ENCODE peak calls at places on chromosomes 1 and 21, in four cellular contexts. B, W, Y and F are unnamed samples.

GRCh38 chr1:18629659-18630510 is 761 bp upstream of the PAX7 start:
- DNase-seq in B (no peak), W (no peak), Y (no peak), F (peak; percentile 50)

GRCh38 chr1:12201343-12202189 is 28.3 kb upstream of the VPS13D start:
- DNase-seq in B (no peak), W (no peak), Y (no peak), F (no peak)

GRCh38 chr1:35443768-35444518 is 113.3 kb downstream of the KIAA0319L start:
- DNase-seq in B (no peak), W (peak; percentile 61), Y (no peak), F (peak; percentile 50)

GRCh38 chr1:44926311-44926781 is 60.0 kb downstream of the EIF2B3 start:
- DNase-seq in B (no peak), W (no peak), Y (no peak), F (no peak)

GRCh38 chr1:206736878-206737728 is 33.5 kb upstream of the IL19 start:
- DNase-seq in B (no peak), W (no peak), Y (no peak), F (no peak)

GRCh38 chr1:234608720-234609527 is 1.1 kb downstream of the IRF2BP2 start:
- DNase-seq in B (peak; percentile 55), W (no peak), Y (no peak), F (peak; percentile 57)

GRCh38 chr21:38325761-38326420 is 69.1 kb downstream of the KCNJ15 start:
- DNase-seq in B (no peak), W (no peak), Y (no peak), F (no peak)

GRCh38 chr1:108877324-108877812 is 583 bp downstream of the GPSM2 start:
- DNase-seq in B (no peak), W (no peak), Y (no peak), F (no peak)

GRCh38 chr1:6359568-6360496 is 33.7 kb downstream of the ACOT7 start:
- DNase-seq in B (peak; percentile 42), W (peak; percentile 93), Y (peak; percentile 50), F (peak; percentile 58)

GRCh38 chr1:15684468-15685283 is 556 bp downstream of the PLEKHM2 start:
- DNase-seq in B (peak; percentile 45), W (no peak), Y (no peak), F (peak; percentile 54)

GRCh38 chr1:165635823-165636222 is 4.8 kb downstream of the MGST3 start:
- DNase-seq in B (no peak), W (no peak), Y (no peak), F (no peak)

GRCh38 chr1:181318858-181319235 is 164.5 kb upstream of the CACNA1E start:
- DNase-seq in B (no peak), W (no peak), Y (no peak), F (no peak)

GRCh38 chr1:42950146-42950480 is 8.6 kb downstream of the SLC2A1 start:
- DNase-seq in B (no peak), W (no peak), Y (no peak), F (no peak)
- TF ChIP-seq CREB1 in B (no peak), W (no peak), Y (no peak), F (no peak)

GRCh38 chr1:105138445-105138821 is 1388.7 kb downstream of the AMY1C start:
- DNase-seq in B (no peak), W (peak; percentile 76), Y (no peak), F (no peak)

GRCh38 chr1:105137543-105138444 is 1388.1 kb downstream of the AMY1C start:
- DNase-seq in B (peak; percentile 72), W (peak; percentile 57), Y (no peak), F (peak; percentile 80)
- TF ChIP-seq CREB1 in B (no peak), W (no peak), Y (no peak), F (no peak)

DNA sequence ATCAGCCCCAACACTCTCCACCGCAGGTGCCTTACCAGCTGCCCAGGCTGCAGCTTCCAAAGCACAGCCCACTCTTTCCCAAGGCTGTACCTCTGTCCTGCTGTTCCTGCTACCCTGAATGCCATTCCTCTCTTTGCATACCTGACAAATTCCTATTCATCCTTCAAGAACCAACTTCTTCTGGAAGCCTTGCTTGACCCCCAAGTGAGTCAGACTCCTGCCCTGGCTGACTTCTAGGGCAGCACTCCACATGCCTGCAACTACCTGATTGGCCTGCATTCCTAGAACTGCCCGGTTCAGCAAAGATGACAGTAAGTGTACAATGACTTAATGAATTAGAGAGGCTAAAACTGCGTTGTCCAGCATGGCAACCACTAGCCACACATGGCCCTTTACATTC is 20.8 kb upstream of the PDZK1IP1 start:
- DNase-seq in B (no peak), W (no peak), Y (no peak), F (no peak)
- TF ChIP-seq CREB1 in B (no peak), W (no peak), Y (no peak), F (no peak)

GRCh38 chr1:226628624-226629155 is 80.1 kb downstream of the STUM start:
- DNase-seq in B (no peak), W (no peak), Y (no peak), F (no peak)

GRCh38 chr1:226629210-226629895 is 80.8 kb downstream of the STUM start:
- DNase-seq in B (no peak), W (no peak), Y (no peak), F (no peak)

GRCh38 chr1:226626577-226626956 is 78.0 kb downstream of the STUM start:
- DNase-seq in B (peak; percentile 84), W (peak; percentile 27), Y (peak; percentile 27), F (peak; percentile 80)

GRCh38 chr1:226627050-226627755 is 78.6 kb downstream of the STUM start:
- DNase-seq in B (no peak), W (no peak), Y (no peak), F (no peak)

DNA sequence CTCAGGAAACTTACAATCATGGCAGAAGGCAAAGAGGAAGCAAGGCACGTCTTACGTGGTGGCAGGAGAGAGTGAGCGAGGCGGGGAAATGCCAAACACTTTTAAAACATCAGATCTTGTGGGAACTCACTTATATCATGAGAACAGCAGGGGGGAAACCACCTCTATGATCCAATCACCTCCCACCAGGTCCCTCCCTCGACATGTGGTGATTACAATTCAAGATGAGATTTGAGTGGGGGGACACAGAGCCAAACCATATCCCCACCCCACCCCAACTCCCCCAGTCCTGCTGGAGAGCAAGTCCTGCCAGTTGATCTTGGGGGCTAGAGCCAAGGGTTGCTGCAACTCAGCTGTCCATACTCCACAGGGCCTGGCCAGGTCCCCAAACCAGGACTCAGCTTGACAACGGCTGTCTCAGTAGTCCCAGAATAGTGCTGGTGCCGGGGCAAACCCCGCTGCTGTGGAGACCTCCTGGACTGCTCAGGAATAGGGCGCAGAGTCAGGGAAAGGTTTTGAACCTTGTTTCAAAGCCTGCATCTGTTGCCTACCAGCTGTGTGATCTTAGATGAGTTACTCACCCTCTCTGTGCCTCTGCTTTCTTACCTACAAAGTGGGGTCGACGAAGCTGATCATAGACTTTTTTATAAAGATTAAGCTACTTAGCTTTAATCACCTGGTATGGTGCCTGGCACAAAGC is 79.5 kb downstream of the STUM start:
- DNase-seq in B (no peak), W (no peak), Y (no peak), F (no peak)
- TF ChIP-seq CREB1 in B (no peak), W (no peak), Y (no peak), F (no peak)

GRCh38 chr1:30476476-30476875 is 246.9 kb downstream of the MATN1 start:
- DNase-seq in B (no peak), W (no peak), Y (no peak), F (no peak)

GRCh38 chr1:30473920-30474817 is 249.2 kb downstream of the MATN1 start:
- DNase-seq in B (no peak), W (no peak), Y (no peak), F (no peak)

GRCh38 chr1:30474818-30475200 is 248.6 kb downstream of the MATN1 start:
- DNase-seq in B (no peak), W (no peak), Y (no peak), F (no peak)

GRCh38 chr1:30475966-30476365 is 247.4 kb downstream of the MATN1 start:
- DNase-seq in B (no peak), W (no peak), Y (no peak), F (no peak)

DNA sequence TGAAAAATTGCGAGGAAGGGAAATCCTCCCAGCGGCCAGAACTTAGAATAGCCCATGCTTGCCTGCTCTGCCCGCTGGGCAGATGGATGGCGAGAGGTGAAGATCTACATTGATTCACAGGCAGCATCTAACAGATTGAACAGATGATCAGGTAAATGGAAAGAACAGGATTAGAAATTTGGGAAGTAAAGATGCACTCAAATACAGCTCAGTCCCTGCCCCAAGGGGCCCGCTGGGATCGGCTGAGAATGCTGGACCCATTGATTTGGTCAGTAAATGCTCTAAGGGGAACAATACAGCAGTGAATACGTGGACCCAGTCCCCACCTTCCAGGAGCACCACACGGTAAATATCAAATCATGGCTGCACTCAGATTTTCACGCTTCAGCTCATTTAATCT is 248.2 kb downstream of the MATN1 start:
- DNase-seq in B (no peak), W (no peak), Y (no peak), F (no peak)
- TF ChIP-seq CREB1 in B (no peak), W (no peak), Y (no peak), F (no peak)